ENCODE peak calls at places on chromosomes 3 and 15, in four cellular contexts. I, M, E and S are unnamed samples. For H3K4me1, the result is how much of the 10 kb centered on the place peaks cover.

GRCh38 chr3:16432714-16433113 is 80.8 kb downstream of the RFTN1 start:
- DNase-seq in M (no peak), E (no peak), I (no peak), S (no peak)

GRCh38 chr3:146166450-146167222 is 5.7 kb upstream of the PLOD2 start:
- DNase-seq in M (peak), E (no peak), I (no peak), S (no peak)

GRCh38 chr3:30004481-30004880 is 601.9 kb upstream of the TGFBR2 start:
- DNase-seq in I (no peak), E (no peak), M (no peak), S (no peak)

GRCh38 chr3:134370611-134371451 is 3.4 kb downstream of the AMOTL2 start:
- DNase-seq in M (no peak), I (no peak), E (no peak), S (no peak)

GRCh38 chr15:91649922-91650321 is 203.6 kb upstream of the SLCO3A1 start:
- DNase-seq in I (no peak), M (no peak), E (no peak), S (no peak)

GRCh38 chr3:41808152-41808551 is 153.8 kb downstream of the ULK4 start:
- DNase-seq in I (no peak), E (no peak), M (no peak), S (no peak)

GRCh38 chr15:94395626-94396025 is 164.3 kb downstream of the MCTP2 start:
- DNase-seq in E (no peak), M (no peak), I (no peak), S (no peak)

GRCh38 chr3:190375250-190375649 is 12.7 kb upstream of the CLDN16 start:
- DNase-seq in M (no peak), I (no peak), E (no peak), S (no peak)

GRCh38 chr15:36415643-36416042 is 163.8 kb upstream of the CDIN1 start:
- DNase-seq in M (no peak), I (no peak), E (no peak), S (no peak)

GRCh38 chr3:61371123-61371522 is 119.9 kb upstream of the FHIT start:
- DNase-seq in E (peak), M (peak), I (no peak), S (peak)

GRCh38 chr15:48703544-48703943 is 58.0 kb upstream of the FBN1 start:
- DNase-seq in I (no peak), E (no peak), M (no peak), S (no peak)

GRCh38 chr3:14452676-14453367 is 50.4 kb downstream of the SLC6A6 start:
- DNase-seq in E (no peak), M (peak), I (peak), S (no peak)

GRCh38 chr3:153268564-153269279 is 106.7 kb downstream of the RAP2B start:
- DNase-seq in I (no peak), M (no peak), E (no peak), S (no peak)

GRCh38 chr3:102480139-102480538 is 45.3 kb downstream of the ZPLD1 start:
- DNase-seq in I (no peak), E (no peak), M (no peak), S (no peak)

GRCh38 chr15:81890496-81890895 is 155.3 kb downstream of the MEX3B start:
- DNase-seq in E (no peak), M (no peak), I (no peak), S (no peak)

GRCh38 chr15:92681141-92681622 is 25.6 kb upstream of the FAM174B start:
- DNase-seq in M (peak), E (no peak), I (no peak), S (no peak)

GRCh38 chr3:129827765-129828164 is 65.7 kb downstream of the TMCC1 start:
- DNase-seq in I (no peak), M (no peak), E (no peak), S (peak)

GRCh38 chr3:49873623-49874022 is 3.9 kb upstream of the CAMKV start:
- DNase-seq in I (peak), E (no peak), M (no peak), S (no peak)

GRCh38 chr3:179666436-179667035 is 13.7 kb downstream of the USP13 start:
- DNase-seq in I (peak), M (no peak), E (no peak), S (no peak)

GRCh38 chr3:81965696-81966095 is 204.3 kb upstream of the GBE1 start:
- DNase-seq in M (no peak), I (no peak), E (no peak), S (no peak)

GRCh38 chr3:141393151-141394076 is 25.1 kb downstream of the ZBTB38 start:
- DNase-seq in I (no peak), E (peak), M (peak), S (no peak)

GRCh38 chr15:57476533-57476975 is 100.2 kb downstream of the CGNL1 start:
- DNase-seq in E (no peak), M (no peak), I (no peak), S (no peak)

GRCh38 chr3:29144807-29145206 is 136.1 kb upstream of the RBMS3 start:
- DNase-seq in M (peak), I (no peak), E (no peak), S (no peak)

GRCh38 chr15:40290540-40291087 is 7.8 kb upstream of the ANKRD63 start:
- DNase-seq in E (no peak), I (no peak), M (no peak), S (no peak)
- H3K4me3 ChIP-seq in E (no peak), I (peak), M (peak), S (no peak)

GRCh38 chr3:111539351-111540331 is 2.4 kb upstream of the CD96 start:
- DNase-seq in M (peak), I (peak), E (peak), S (peak)

GRCh38 chr3:111538687-111539086 is 3.3 kb upstream of the CD96 start:
- DNase-seq in M (no peak), E (no peak), I (no peak), S (no peak)

GRCh38 chr3:111541391-111541790 is 606 bp upstream of the CD96 start:
- DNase-seq in M (no peak), I (no peak), E (no peak), S (no peak)

GRCh38 chr3:111545349-111545748 is 3.4 kb downstream of the CD96 start:
- DNase-seq in M (no peak), E (no peak), I (no peak), S (no peak)

DNA sequence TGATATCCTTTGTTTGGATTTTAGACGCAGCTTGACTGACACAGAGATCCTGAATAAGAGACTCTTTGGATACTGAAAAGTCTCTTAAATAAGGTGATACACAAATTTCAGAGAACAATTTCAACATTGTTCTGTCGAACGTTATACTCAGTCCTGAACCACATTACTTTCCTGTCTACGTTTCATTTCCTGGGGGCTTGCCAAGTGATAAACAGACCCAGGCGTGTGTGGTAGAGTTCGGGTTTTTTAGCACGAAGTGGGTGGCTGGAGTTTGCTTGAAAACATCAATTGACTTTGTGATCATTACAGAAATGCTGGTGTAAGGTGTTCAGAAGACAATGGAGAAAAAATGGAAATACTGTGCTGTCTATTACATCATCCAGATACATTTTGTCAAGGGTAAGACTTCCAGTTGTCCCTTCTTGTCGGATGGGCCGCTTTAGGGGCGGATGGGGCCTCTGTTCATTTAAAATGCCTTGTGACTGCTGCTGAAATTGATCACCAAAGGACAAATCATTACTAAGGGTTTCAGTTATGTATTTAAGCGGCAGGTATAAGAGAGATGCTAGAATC is at the start of gene CD96:
- DNase-seq in E (no peak), M (no peak), I (peak), S (peak)
- H3K4me1 ChIP-seq in E (under half), M (under half), I (under half), S (half or more)

DNA sequence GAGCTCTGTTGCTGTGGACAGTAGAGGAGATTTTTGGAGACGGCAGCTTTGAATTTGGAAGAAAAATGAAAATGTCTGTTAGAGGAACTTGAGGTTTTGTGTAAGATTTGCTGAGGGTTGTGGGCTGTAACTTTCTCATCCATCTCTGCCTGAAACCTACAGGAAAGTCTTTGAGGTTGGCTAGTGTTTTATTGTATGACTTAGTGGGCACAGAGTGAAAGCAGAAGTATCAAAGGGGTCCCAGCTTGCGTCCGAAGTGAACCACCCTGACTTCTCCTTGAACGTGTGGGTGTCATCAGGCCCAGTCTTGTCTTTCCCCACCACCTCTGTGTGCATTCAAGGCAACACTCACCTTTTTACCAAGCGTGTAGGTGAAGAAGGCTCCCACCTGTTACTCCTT is 682.1 kb upstream of the CFAP20DC start:
- DNase-seq in M (no peak), E (no peak), I (no peak), S (no peak)
- H3K27ac ChIP-seq in M (no peak), E (no peak), I (no peak), S (no peak)

GRCh38 chr3:194688946-194689345 is 3.3 kb downstream of the FAM43A start:
- DNase-seq in E (no peak), M (no peak), I (peak), S (no peak)
- H3K4me3 ChIP-seq in E (no peak), M (no peak), I (no peak), S (peak)

DNA sequence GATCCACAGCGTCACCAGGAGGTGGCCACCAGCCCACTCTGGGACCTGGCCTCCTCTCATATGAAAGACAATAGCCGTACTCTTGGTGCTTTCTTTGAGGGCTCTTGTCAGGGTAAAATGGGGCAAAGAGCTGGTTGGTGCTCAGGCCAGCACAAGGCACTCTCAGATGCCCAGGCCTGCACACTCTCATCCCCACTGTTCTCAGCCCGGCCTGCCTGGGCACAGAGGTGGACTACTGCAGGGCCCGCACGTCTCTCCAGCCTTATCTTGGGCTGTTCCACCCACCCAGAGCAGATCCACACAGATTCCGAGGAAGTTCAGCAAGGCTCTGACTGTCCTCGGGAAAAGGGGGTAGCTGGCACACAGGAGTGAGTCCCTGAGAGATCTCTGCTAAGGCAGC is 122.8 kb upstream of the PRR20G start:
- DNase-seq in I (no peak), M (no peak), E (no peak), S (no peak)
- H3K4me1 ChIP-seq in I (under half), M (under half), E (under half), S (under half)

GRCh38 chr3:13452490-13453335 is 27.4 kb upstream of the HDAC11 start:
- DNase-seq in I (no peak), E (no peak), M (peak), S (peak)
- H3K27ac ChIP-seq in I (peak), E (no peak), M (peak), S (peak)

DNA sequence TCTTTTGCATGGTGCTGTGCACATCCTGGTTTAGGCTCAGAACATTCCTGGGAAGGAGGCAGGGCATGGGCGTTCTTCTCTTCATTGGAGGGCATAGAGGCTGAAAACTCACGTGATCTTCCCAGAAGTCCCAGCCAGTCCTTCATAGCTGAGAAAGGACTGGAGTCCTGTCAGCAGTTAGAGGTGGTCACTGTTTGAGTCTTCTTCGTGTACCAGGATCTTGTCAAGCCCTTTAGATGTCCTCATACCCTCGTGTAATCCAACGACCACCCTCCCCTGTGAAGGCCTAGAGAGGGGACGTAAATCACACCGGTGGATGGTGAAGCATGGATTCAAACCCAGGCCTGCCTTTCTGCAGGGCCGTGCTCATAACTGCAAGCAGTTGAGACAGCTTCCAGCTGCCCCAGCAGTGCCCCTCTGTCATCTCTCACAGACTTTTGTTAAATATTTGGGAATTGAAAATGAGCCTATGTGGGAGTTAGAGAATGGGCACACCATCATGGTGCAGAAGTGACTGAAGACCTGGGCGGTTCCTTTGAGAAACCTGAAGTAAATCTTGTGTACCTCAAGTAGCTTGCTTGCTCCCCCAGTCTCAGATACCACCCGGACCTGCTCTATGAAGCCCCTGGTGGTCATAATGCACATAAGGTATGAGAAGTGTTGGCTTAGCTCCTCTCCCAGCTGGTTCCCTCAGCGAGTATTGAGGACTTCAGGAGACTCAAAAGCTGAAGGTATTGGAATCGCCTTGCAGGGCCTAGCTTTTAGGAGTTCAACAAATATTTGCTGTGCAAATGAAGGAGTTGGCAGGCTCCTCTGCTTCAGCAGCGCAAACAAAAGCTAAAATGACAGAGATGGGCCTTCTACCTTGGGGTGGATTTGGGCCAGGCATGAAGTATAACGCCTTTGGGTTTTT is 1.4 kb downstream of the CMTM8 start:
- DNase-seq in M (peak), I (peak), E (peak), S (peak)
- H3K4me3 ChIP-seq in M (peak), I (peak), E (peak), S (peak)

GRCh38 chr15:59295742-59296090 is 77.0 kb downstream of the MYO1E start:
- DNase-seq in M (no peak), E (no peak), I (no peak), S (no peak)

GRCh38 chr15:59296181-59296617 is 76.5 kb downstream of the MYO1E start:
- DNase-seq in M (peak), I (no peak), E (no peak), S (no peak)

GRCh38 chr15:59292393-59292792 is 80.3 kb downstream of the MYO1E start:
- DNase-seq in I (no peak), E (peak), M (no peak), S (no peak)

GRCh38 chr15:59294574-59294960 is 78.1 kb downstream of the MYO1E start:
- DNase-seq in I (no peak), M (peak), E (no peak), S (no peak)

DNA sequence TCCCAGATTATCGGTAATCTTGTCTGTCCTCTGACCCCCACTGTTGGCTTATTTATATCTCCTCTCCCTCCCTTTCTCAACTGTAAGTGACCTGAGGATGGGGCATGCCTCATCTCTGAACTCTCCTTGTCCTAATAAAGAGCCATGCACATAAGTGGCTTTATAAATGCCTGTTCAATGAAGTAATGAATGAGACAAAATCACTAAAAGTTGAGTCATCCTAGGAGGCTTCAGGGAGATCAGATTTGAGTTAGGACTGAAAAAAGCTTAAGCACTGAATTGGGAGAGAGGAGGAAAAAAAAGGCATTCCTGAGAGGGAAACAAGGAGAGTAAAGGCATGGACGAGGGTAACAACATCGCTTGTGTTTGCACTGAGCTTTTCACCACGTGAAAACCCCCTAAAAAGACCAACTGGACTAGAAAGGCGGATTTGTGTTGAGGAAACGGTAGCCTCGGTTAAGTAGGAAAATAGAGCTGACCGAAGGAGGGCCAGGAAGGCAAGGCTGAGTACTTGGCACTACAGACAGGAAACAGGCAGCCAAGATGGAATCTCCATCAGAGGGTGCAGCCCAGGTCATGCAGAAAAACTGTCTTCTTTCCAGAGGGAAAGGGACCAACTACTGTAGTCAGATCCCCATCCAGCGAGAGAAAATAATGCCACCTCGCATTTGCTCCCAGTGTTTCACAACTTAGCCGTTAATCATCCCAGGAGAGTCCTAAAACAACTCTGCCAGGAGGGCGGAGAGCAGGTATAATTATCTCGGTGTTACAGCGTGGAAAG is 77.5 kb downstream of the MYO1E start:
- DNase-seq in I (no peak), M (peak), E (no peak), S (no peak)
- H3K4me1 ChIP-seq in I (under half), M (half or more), E (under half), S (under half)

GRCh38 chr15:51869074-51869425 is 39.6 kb downstream of the TMOD3 start:
- DNase-seq in I (no peak), E (no peak), M (peak), S (no peak)
- H3K27ac ChIP-seq in I (no peak), E (no peak), M (peak), S (no peak)

GRCh38 chr3:183644244-183644643 is 8.8 kb downstream of the KLHL24 start:
- DNase-seq in M (no peak), E (no peak), I (no peak), S (no peak)
- H3K4me3 ChIP-seq in M (no peak), E (no peak), I (no peak), S (no peak)